ENCODE peak calls at places on chromosomes 2 and 18, in nine cellular contexts. H, B, O, V, G, I, Y, J and K are unnamed samples.

GRCh38 chr2:158459161-158460003 is 2.6 kb downstream of the PKP4 start:
- DNase-seq in H (no peak), B (no peak), O (no peak), V (no peak), G (peak; percentile 30), I (no peak), Y (peak; percentile 13), J (no peak), K (no peak)

GRCh38 chr2:70049261-70049660 is 38.0 kb upstream of the PCBP1 start:
- DNase-seq in H (no peak), B (no peak), O (no peak), V (no peak), G (no peak), I (no peak), Y (no peak), J (no peak), K (no peak)

GRCh38 chr18:41134426-41134825 is 820.6 kb upstream of the PIK3C3 start:
- DNase-seq in H (peak; percentile 81), B (no peak), O (no peak), V (no peak), G (no peak), I (no peak), Y (peak; percentile 34), J (no peak), K (no peak)

GRCh38 chr2:118878531-118879149 is 31.2 kb upstream of the EN1 start:
- DNase-seq in H (no peak), B (no peak), O (no peak), V (no peak), G (no peak), I (no peak), Y (no peak), J (no peak), K (no peak)

GRCh38 chr2:35410431-35411061 is 945.0 kb upstream of the CRIM1 start:
- DNase-seq in H (peak; percentile 13), B (peak; percentile 26), O (no peak), V (peak; percentile 13), G (peak; percentile 63), I (no peak), Y (peak; percentile 70), J (no peak), K (peak; percentile 59)

GRCh38 chr2:119468154-119468955 is 36.7 kb downstream of the TMEM37 start:
- DNase-seq in H (no peak), B (no peak), O (no peak), V (no peak), G (no peak), I (no peak), Y (peak; percentile 72), J (no peak), K (no peak)

GRCh38 chr18:8990276-8991031 is 112.0 kb upstream of the NDUFV2 start:
- DNase-seq in H (no peak), B (no peak), O (no peak), V (no peak), G (no peak), I (no peak), Y (peak; percentile 41), J (no peak), K (no peak)

GRCh38 chr2:3619033-3619432 is 24.1 kb downstream of the COLEC11 start:
- DNase-seq in H (no peak), B (no peak), O (no peak), V (no peak), G (no peak), I (no peak), Y (no peak), J (no peak), K (no peak)

GRCh38 chr18:64111950-64112349 is 36.9 kb downstream of the LINC00305 start:
- DNase-seq in H (no peak), B (no peak), O (no peak), V (no peak), G (no peak), I (no peak), Y (no peak), J (no peak), K (no peak)

GRCh38 chr2:32632089-32632488 is 4.2 kb downstream of the TTC27 start:
- DNase-seq in H (no peak), B (no peak), O (no peak), V (peak; percentile 27), G (peak; percentile 87), I (no peak), Y (peak; percentile 50), J (no peak), K (no peak)

GRCh38 chr2:183995632-183996031 is 602.7 kb upstream of the ZNF804A start:
- DNase-seq in H (no peak), B (no peak), O (no peak), V (peak; percentile 1), G (peak; percentile 12), I (no peak), Y (peak; percentile 83), J (no peak), K (no peak)

GRCh38 chr2:167924556-167924955 is 322.8 kb downstream of the STK39 start:
- DNase-seq in H (peak; percentile 31), B (no peak), O (no peak), V (no peak), G (no peak), I (no peak), Y (no peak), J (no peak), K (peak; percentile 4)

GRCh38 chr2:98505311-98505808 is 60.7 kb downstream of the INPP4A start:
- DNase-seq in H (no peak), B (peak; percentile 37), O (no peak), V (no peak), G (no peak), I (no peak), Y (no peak), J (no peak), K (peak; percentile 85)